ENCODE peak calls at places on chromosomes 1 and 21, in seven cellular contexts. G is thoracic aorta, A is pancreas, D is OCI-LY7, F is IMR-90, W is A549, I is upper lobe of left lung. Z is an unnamed sample. For H3K4me1, the result is how much of the 10 kb centered on the place peaks cover.

GRCh38 chr1:23691499-23692307 is at the start of gene RPL11:
- DNase-seq in G (peak), A (peak), D (peak), F (peak), W (peak), I (peak), Z (peak)

GRCh38 chr1:179760521-179760920 is 17.4 kb downstream of the FAM163A start:
- DNase-seq in G (no peak), A (no peak), D (no peak), F (no peak), W (no peak), I (no peak), Z (no peak)

GRCh38 chr1:165228676-165229075 is 127.8 kb downstream of the LMX1A start:
- DNase-seq in G (no peak), A (no peak), D (no peak), F (peak), W (no peak), I (no peak), Z (no peak)

GRCh38 chr1:246338546-246338945 is 168.5 kb downstream of the SMYD3 start:
- DNase-seq in G (no peak), A (no peak), D (no peak), F (no peak), W (no peak), I (no peak), Z (no peak)

GRCh38 chr1:202207292-202207691 is 13.7 kb downstream of the LGR6 start:
- DNase-seq in G (no peak), A (no peak), D (no peak), F (peak), W (no peak), I (no peak), Z (no peak)

GRCh38 chr1:163068716-163069115 is 445 bp upstream of the RGS4 start:
- DNase-seq in G (no peak), A (no peak), D (no peak), F (peak), W (no peak), I (no peak), Z (no peak)

GRCh38 chr1:22789356-22789994 is 78.8 kb downstream of the EPHB2 start:
- DNase-seq in G (no peak), A (no peak), D (no peak), F (peak), W (no peak), I (no peak), Z (no peak)

GRCh38 chr21:43210454-43211084 is 41.8 kb downstream of the CRYAA start:
- DNase-seq in G (no peak), A (no peak), D (no peak), F (no peak), W (no peak), I (peak), Z (no peak)

GRCh38 chr1:14478120-14478519 is 120.4 kb upstream of the KAZN start:
- DNase-seq in G (no peak), A (no peak), D (no peak), F (no peak), W (no peak), I (no peak), Z (no peak)

GRCh38 chr1:43978551-43979260 is at the start of gene B4GALT2:
- DNase-seq in G (no peak), A (peak), D (no peak), F (no peak), W (no peak), I (no peak), Z (no peak)

GRCh38 chr1:225882008-225882698 is at the start of gene TMEM63A:
- DNase-seq in G (peak), A (peak), D (peak), F (peak), W (peak), I (peak), Z (peak)

DNA sequence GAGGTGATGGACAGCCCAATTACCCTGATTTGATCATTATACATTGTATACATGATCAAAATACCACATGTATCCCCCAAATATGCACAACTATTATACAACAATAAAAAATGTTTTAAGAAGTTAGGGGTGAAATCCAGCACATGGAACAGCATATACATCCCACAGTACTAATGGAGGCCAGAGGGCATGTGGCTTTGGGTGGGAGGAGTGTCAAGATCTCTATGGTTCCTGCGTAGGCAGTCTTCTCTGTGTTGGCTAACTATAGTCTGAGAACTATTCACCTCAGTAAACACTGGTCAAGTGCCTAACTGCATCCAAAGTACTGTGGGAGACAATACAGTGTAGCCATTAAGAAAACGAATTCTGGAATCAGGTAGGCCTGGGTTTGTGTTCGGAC is 74.1 kb downstream of the GADD45A start:
- DNase-seq in G (no peak), A (no peak), D (no peak), F (no peak), W (no peak), I (no peak), Z (no peak)
- H3K27ac ChIP-seq in G (peak), A (no peak), D (no peak), F (peak), W (peak), I (no peak), Z (no peak)

DNA sequence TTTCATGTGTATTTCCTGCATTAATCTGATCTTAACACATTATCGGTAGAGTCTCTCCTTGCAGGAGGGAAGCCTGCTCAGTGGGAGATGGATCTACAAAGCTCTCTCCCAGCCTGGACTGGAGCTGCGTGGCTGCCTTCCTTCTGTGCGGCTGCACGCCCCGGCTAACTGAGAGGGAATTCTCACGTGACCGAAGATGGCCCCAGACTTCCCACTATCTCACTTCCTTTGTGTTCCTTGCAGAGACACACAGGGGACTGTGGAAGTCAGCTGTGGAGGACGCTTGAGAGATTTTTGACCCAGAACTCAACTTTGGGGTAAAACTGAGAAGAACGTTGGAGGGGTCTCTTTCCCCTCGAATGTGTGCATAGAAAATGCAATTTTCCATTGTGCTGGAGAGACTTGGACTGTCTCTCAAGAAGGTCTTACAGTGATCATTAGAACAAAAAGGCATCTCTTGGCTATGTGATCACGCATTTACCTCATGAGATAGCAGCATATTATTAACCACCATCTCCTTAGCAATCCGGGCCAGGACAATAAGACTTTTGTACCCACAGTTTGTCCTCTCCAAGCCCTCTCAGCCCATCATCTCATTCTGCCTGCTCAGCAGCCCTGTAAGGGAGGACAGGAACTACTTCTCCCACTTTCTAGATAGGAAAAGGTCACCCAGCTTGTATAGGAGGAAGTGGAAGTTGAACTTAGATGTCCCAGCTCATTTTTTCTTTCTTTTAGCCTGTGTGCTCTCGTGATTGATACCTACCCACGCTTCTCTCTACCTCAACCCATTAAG is 49.3 kb upstream of the TARBP1 start:
- DNase-seq in G (no peak), A (no peak), D (no peak), F (no peak), W (no peak), I (no peak), Z (no peak)
- H3K4me1 ChIP-seq in G (under half), A (under half), D (under half), F (under half), W (under half), I (half or more), Z (half or more)

GRCh38 chr1:31296486-31297272 is at the start of the genes SNRNP40 and ZCCHC17:
- DNase-seq in G (peak), A (peak), D (peak), F (peak), W (peak), I (peak), Z (peak)
- TF ChIP-seq CTCF in G (no peak), A (no peak), D (peak), F (no peak), W (no peak), I (peak), Z (no peak)

DNA sequence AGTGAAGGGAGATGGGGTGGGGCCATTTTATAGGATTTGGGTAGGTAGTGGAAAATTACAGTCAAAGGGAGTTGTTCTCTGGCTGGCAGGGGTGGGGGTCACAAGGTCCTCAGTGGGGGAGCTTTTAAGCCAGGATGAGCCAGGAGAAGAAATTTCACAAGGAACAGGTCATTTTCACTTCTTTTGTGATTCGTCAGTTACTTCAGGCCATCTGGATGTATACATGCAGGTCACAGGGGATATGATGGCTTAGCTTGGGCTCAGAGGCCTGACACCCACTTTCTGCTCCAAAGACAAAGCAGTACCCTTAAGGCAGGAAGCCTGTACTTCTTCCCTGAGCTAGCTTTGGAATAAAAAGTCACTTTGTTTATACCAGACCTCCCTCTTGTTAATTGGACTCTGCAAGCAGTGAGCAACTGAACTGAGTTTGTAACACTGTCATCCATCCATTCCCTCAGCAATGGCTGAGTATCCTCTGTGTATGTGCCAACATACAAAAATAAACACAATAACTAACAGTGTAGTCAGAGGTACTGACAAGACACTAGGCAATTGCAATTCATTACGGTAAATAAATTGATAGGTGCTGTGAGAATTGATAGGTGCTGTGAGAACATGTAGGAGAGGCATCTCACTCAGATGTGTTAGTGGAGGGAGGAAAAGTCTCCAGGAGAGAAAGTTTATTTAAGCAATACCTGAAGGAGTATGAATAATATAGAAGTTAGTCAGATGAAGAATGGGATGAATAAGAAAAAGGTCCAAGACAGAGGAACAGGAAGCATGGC is 14.7 kb upstream of the RGS2 start:
- DNase-seq in G (no peak), A (no peak), D (no peak), F (peak), W (no peak), I (no peak), Z (no peak)
- H3K27ac ChIP-seq in G (no peak), A (no peak), D (no peak), F (no peak), W (no peak), I (no peak), Z (no peak)

DNA sequence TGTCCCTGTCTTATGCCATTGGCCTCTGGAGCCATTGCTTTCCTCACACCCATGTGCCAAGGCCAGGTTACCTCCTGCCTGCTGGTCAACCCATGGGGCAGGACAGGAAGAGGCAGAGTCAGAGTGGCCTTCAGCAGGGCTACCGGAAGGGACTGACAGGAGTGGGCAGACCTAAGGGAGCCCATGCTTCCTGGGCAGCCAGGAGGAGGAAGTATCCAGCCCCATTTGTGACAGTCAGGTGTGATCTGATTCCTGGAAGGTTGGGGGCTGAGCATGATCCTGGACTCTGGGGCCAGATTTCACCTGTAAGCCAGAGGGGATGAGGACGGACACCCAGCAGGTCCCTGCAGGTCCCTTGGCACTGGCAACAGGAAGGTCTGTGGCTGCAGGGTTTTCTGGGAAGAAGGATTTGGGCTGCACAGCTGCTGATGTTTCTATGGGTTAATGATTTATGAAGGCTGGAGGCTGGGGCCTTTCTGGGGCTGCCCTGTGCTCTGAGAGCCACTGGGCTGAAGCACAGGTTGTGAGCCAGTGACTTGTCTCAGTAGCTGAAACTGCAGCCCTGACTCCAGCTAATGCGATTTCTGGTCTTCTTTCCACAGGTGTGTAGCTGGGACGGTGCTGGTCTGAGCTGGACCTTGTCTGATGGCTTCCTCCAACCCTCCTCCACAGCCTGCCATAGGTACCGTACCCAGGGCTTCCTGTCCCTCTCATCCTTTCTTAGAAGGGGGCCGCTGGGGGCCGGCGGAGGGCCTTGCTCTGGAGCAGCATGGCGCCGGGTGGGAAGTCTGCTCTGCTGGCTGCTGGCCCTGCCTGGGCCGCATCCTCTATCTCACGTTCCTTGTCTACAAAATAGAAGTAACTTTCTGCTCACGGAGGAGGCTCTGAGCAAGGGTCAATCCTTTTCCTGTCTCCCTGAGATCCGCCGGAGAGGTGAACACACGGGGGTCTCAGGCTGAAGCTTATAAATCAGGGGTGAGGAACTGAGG is 40.7 kb downstream of the ARHGEF10L start:
- DNase-seq in G (no peak), A (peak), D (no peak), F (no peak), W (no peak), I (no peak), Z (no peak)
- H3K4me1 ChIP-seq in G (under half), A (under half), D (under half), F (under half), W (half or more), I (under half), Z (under half)

DNA sequence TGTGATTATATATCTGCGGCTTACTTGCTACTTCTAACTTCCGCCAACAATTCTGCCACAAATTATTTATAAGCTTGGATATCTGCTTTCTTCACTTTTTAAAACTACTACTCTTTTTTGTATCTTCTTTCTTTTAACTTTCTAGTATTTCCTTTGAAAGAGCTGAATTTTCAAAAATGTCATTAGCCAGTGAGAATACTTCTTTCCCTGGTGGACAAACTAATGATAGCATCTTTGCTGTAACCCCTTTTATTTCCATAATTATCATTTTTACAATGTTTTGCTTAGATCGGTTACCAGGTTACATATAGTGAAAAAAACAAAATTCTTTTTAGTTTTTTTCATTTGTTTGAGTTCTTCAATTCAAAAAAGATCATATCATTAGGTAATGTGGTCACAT is 355.9 kb upstream of the ADGRL4 start:
- DNase-seq in G (no peak), A (no peak), D (no peak), F (no peak), W (no peak), I (no peak), Z (no peak)
- TF ChIP-seq CTCF in G (no peak), A (no peak), D (no peak), F (no peak), W (no peak), I (no peak), Z (no peak)

Z was measured in esophagus squamous epithelium.